ENCODE peak calls at places on chromosomes 3 and 15, in six cellular contexts. F is breast epithelium, Z is T follicular helper cell, E is K562, G is cardiac muscle cell, T is IMR-90. Y is an unnamed sample.

GRCh38 chr3:195758721-195759353 is 38.1 kb downstream of the MUC20 start:
- DNase-seq in F (no peak), Z (no peak), E (no peak), G (no peak), T (no peak), Y (no peak)

GRCh38 chr3:48412375-48413001 is 17.4 kb downstream of the PLXNB1 start:
- DNase-seq in F (no peak), Z (no peak), E (no peak), G (no peak), T (no peak), Y (no peak)

GRCh38 chr3:46312996-46313395 is 40.9 kb upstream of the CCR2 start:
- DNase-seq in F (no peak), Z (no peak), E (no peak), G (peak), T (no peak), Y (no peak)

GRCh38 chr3:157856078-157856939 is 249.9 kb downstream of the SHOX2 start:
- DNase-seq in F (no peak), Z (no peak), E (no peak), G (no peak), T (no peak), Y (no peak)

GRCh38 chr15:86362556-86362955 is 282.9 kb downstream of the AGBL1 start:
- DNase-seq in F (no peak), Z (no peak), E (no peak), G (no peak), T (no peak), Y (no peak)

GRCh38 chr3:177362646-177363045 is 165.4 kb upstream of the TBL1XR1 start:
- DNase-seq in F (no peak), Z (no peak), E (no peak), G (no peak), T (no peak), Y (no peak)

GRCh38 chr15:36966704-36967103 is 133.6 kb downstream of the MEIS2 start:
- DNase-seq in F (no peak), Z (no peak), E (no peak), G (no peak), T (no peak), Y (no peak)

GRCh38 chr15:69414702-69415161 is 583 bp downstream of the KIF23 start:
- DNase-seq in F (no peak), Z (no peak), E (peak), G (peak), T (peak), Y (peak)

GRCh38 chr3:187741403-187742350 is 3.6 kb downstream of the BCL6 start:
- DNase-seq in F (peak), Z (peak), E (peak), G (peak), T (peak), Y (peak)

Y was measured in neural crest cell.